ENCODE peak calls at places on chromosome 2, in nine cellular contexts. P is fibroblast of lung; H is HS-27A; O is caudate nucleus; D is Peyer's patch; T is esophagus squamous epithelium; A is activated CD4-positive, alpha-beta memory T cell treated with anti-CD3 and anti-CD28 coated beads, Interleukin-2, amount 10 ng/mL, durations not matched to agents 7 days and 5 days; L is H4; J is HCEC 1CT. B is an unnamed sample.
A peak's percentile ranks its signal among the peaks of the same experiment; 100 is the strongest.

GRCh38 chr2:154263206-154263605 is 391.5 kb downstream of the GALNT13 start:
- DNase-seq in O (no peak), L (no peak), A (no peak), T (no peak), D (no peak), J (no peak), P (no peak), H (no peak), B (no peak)

GRCh38 chr2:85792783-85793441 is 39.1 kb downstream of the ATOH8 start:
- DNase-seq in A (no peak), L (no peak), T (no peak), H (peak; percentile 95), P (peak; percentile 71), J (peak; percentile 76), D (peak; percentile 35), O (no peak), B (peak; percentile 49)

GRCh38 chr2:108267117-108267516 is 21.6 kb upstream of the SULT1C2 start:
- DNase-seq in T (no peak), J (peak; percentile 84), H (no peak), L (peak; percentile 36), A (no peak), D (no peak), P (peak; percentile 67), O (no peak), B (no peak)

GRCh38 chr2:126656311-126657145 is 570 bp downstream of the GYPC start:
- DNase-seq in L (no peak), D (no peak), J (peak; percentile 34), H (peak; percentile 35), P (peak; percentile 51), T (no peak), O (no peak), A (peak; percentile 55), B (peak; percentile 15)

GRCh38 chr2:8116661-8117060 is 565.2 kb upstream of the ID2 start:
- DNase-seq in T (no peak), L (no peak), A (no peak), O (no peak), P (no peak), H (no peak), D (no peak), J (no peak), B (no peak)

GRCh38 chr2:95350320-95351079 is 52.0 kb upstream of the FAHD2A start:
- DNase-seq in D (peak; percentile 36), A (no peak), P (no peak), L (no peak), T (no peak), O (no peak), J (no peak), H (no peak), B (no peak)

GRCh38 chr2:101827246-101827645 is 129.7 kb downstream of the MAP4K4 start:
- DNase-seq in P (peak; percentile 98), O (no peak), L (peak; percentile 85), D (no peak), A (no peak), H (no peak), J (peak; percentile 84), T (no peak), B (peak; percentile 76)

GRCh38 chr2:169001116-169001815 is 29.9 kb downstream of the ABCB11 start:
- DNase-seq in P (peak; percentile 64), T (no peak), J (peak; percentile 64), H (peak; percentile 47), L (no peak), O (no peak), A (no peak), D (no peak), B (peak; percentile 19)

GRCh38 chr2:226739508-226740030 is 60.1 kb downstream of the IRS1 start:
- DNase-seq in P (no peak), H (no peak), T (no peak), O (no peak), J (no peak), D (no peak), A (no peak), L (no peak), B (no peak)

GRCh38 chr2:21008790-21009661 is 34.8 kb downstream of the APOB start:
- DNase-seq in H (no peak), A (no peak), T (no peak), O (no peak), P (no peak), D (no peak), L (no peak), J (no peak), B (no peak)

GRCh38 chr2:11969774-11970173 is 223.3 kb downstream of the LPIN1 start:
- DNase-seq in L (no peak), J (no peak), H (no peak), T (no peak), P (no peak), A (no peak), D (no peak), O (no peak), B (no peak)

GRCh38 chr2:64945973-64946736 is 43.0 kb upstream of the SLC1A4 start:
- DNase-seq in J (no peak), L (no peak), D (no peak), P (no peak), T (peak; percentile 10), O (peak; percentile 2), H (no peak), A (peak; percentile 84), B (no peak)

GRCh38 chr2:125427721-125428315 is 1228.1 kb upstream of the GYPC start:
- DNase-seq in H (no peak), O (no peak), P (peak; percentile 43), L (no peak), T (no peak), J (peak; percentile 35), D (no peak), A (no peak), B (no peak)

GRCh38 chr2:219272995-219273394 is 6.2 kb upstream of the DNAJB2 start:
- DNase-seq in T (no peak), O (no peak), A (no peak), H (no peak), L (no peak), J (no peak), D (no peak), P (no peak), B (no peak)

GRCh38 chr2:76613330-76613729 is 902.6 kb upstream of the GCFC2 start:
- DNase-seq in P (no peak), H (no peak), A (no peak), J (no peak), T (no peak), D (no peak), L (no peak), O (no peak), B (no peak)

GRCh38 chr2:47078541-47079482 is 76.3 kb downstream of the STPG4 start:
- DNase-seq in H (no peak), J (no peak), A (no peak), D (peak; percentile 55), P (no peak), O (no peak), L (no peak), T (no peak), B (no peak)

GRCh38 chr2:86700705-86701104 is 19.4 kb upstream of the RMND5A start:
- DNase-seq in P (peak; percentile 2), H (no peak), L (no peak), O (no peak), T (no peak), J (no peak), D (no peak), A (no peak), B (no peak)

GRCh38 chr2:102065675-102066252 is 74.0 kb downstream of the IL1R2 start:
- DNase-seq in A (no peak), L (peak; percentile 92), J (peak; percentile 91), T (no peak), P (peak; percentile 92), H (no peak), O (no peak), D (no peak), B (peak; percentile 60)

GRCh38 chr2:61425605-61426155 is 45.2 kb downstream of the USP34 start:
- DNase-seq in O (no peak), A (no peak), P (no peak), J (no peak), D (no peak), L (no peak), T (no peak), H (no peak), B (no peak)

GRCh38 chr2:176856645-176857044 is 355.9 kb upstream of the HNRNPA3 start:
- DNase-seq in O (no peak), T (no peak), L (no peak), P (no peak), D (no peak), A (no peak), J (no peak), H (no peak), B (no peak)

GRCh38 chr2:90069290-90069894 is 1377.9 kb downstream of the RPIA start:
- DNase-seq in J (no peak), A (peak; percentile 17), P (no peak), O (no peak), T (no peak), L (no peak), D (peak; percentile 56), H (no peak), B (no peak)

GRCh38 chr2:96329416-96329815 is 4.3 kb downstream of the ITPRIPL1 start:
- DNase-seq in P (peak; percentile 37), L (peak; percentile 60), A (no peak), H (no peak), D (no peak), T (no peak), J (peak; percentile 61), O (no peak), B (peak; percentile 47)

GRCh38 chr2:192775011-192775410 is 580.3 kb upstream of the TMEFF2 start:
- DNase-seq in J (no peak), L (no peak), T (no peak), D (no peak), A (no peak), O (no peak), H (no peak), P (no peak), B (no peak)

GRCh38 chr2:37855283-37856041 is 69.6 kb upstream of the RMDN2 start:
- DNase-seq in D (no peak), T (no peak), L (no peak), A (no peak), P (peak; percentile 40), H (no peak), J (no peak), O (no peak), B (no peak)

GRCh38 chr2:219522111-219523030 is 8.1 kb downstream of the ASIC4 start:
- DNase-seq in J (peak; percentile 89), O (peak; percentile 65), L (peak; percentile 34), H (no peak), A (no peak), P (peak; percentile 87), T (no peak), D (no peak), B (no peak)

GRCh38 chr2:96538487-96539214 is 2.1 kb downstream of the ARID5A start:
- DNase-seq in L (no peak), O (peak; percentile 64), A (peak; percentile 91), D (peak; percentile 79), P (peak; percentile 50), H (no peak), J (no peak), T (peak; percentile 56), B (no peak)

GRCh38 chr2:102138331-102138730 is 4.2 kb upstream of the IL1R1 start:
- DNase-seq in A (no peak), T (no peak), J (no peak), O (no peak), P (no peak), D (no peak), H (no peak), L (no peak), B (no peak)

GRCh38 chr2:43000242-43001054 is 208.1 kb upstream of the HAAO start:
- DNase-seq in A (no peak), J (no peak), L (no peak), H (no peak), P (no peak), O (peak; percentile 88), T (no peak), D (no peak), B (no peak)

GRCh38 chr2:177721087-177721486 is 328.5 kb downstream of the AGPS start:
- DNase-seq in D (no peak), O (no peak), T (no peak), P (no peak), H (no peak), L (no peak), A (no peak), J (no peak), B (no peak)

GRCh38 chr2:156867201-156867600 is 390.3 kb upstream of the GALNT5 start:
- DNase-seq in O (no peak), J (no peak), T (no peak), H (no peak), A (no peak), P (peak; percentile 55), L (no peak), D (no peak), B (no peak)

GRCh38 chr2:112275887-112276773 is 733 bp downstream of the ZC3H6 start:
- DNase-seq in A (peak; percentile 78), L (peak; percentile 79), J (peak; percentile 76), T (peak; percentile 40), H (peak; percentile 85), P (peak; percentile 89), O (peak; percentile 82), D (peak; percentile 86), B (peak; percentile 74)

B was measured in astrocyte of the cerebellum.